ENCODE peak calls at places on chromosome 4, in eight cellular contexts. N is psoas muscle; U is MM.1S; A is stimulated activated CD4-positive, alpha-beta T cell treated with anti-CD3 and anti-CD28 coated beads, Interleukin-15, amount 100 ng/mL, for 1 hour; Z is amniotic epithelial cell; J is NCI-H2029 treated with DMSO at 0.1 percent for 48 hours; E is WTC11; X is GM03348. B is an unnamed sample.

GRCh38 chr4:53536328-53536727 is 55.0 kb downstream of the LNX1 start:
- DNase-seq in J (no peak), Z (no peak), X (no peak), N (no peak), E (no peak), A (no peak), U (no peak), B (no peak)

GRCh38 chr4:77193511-77194236 is 36.7 kb downstream of the CCNG2 start:
- DNase-seq in J (no peak), E (peak), X (no peak), A (peak), Z (no peak), U (peak), N (peak), B (peak)

GRCh38 chr4:126850286-126850685 is 782.5 kb upstream of the INTU start:
- DNase-seq in U (no peak), J (no peak), A (no peak), Z (peak), N (no peak), E (no peak), X (peak), B (no peak)

GRCh38 chr4:10063544-10064300 is 42.4 kb upstream of the SLC2A9 start:
- DNase-seq in U (no peak), J (no peak), N (peak), A (no peak), X (peak), E (peak), Z (peak), B (no peak)

GRCh38 chr4:143367863-143368262 is 31.2 kb downstream of the GAB1 start:
- DNase-seq in J (no peak), E (no peak), A (no peak), N (no peak), X (no peak), Z (no peak), U (no peak), B (no peak)

GRCh38 chr4:145041378-145041777 is 56.6 kb downstream of the ANAPC10 start:
- DNase-seq in U (peak), J (no peak), Z (no peak), E (no peak), N (no peak), X (no peak), A (no peak), B (peak)

GRCh38 chr4:113394108-113394729 is 344.8 kb downstream of the ANK2 start:
- DNase-seq in N (no peak), Z (no peak), X (no peak), U (no peak), J (no peak), A (no peak), E (no peak), B (peak)

GRCh38 chr4:188008377-188008776 is 12.8 kb downstream of the ZFP42 start:
- DNase-seq in A (no peak), U (no peak), E (no peak), N (no peak), X (peak), Z (peak), J (peak), B (no peak)

GRCh38 chr4:20487446-20487845 is 212.8 kb upstream of the PACRGL start:
- DNase-seq in A (no peak), J (no peak), X (no peak), E (no peak), U (no peak), N (no peak), Z (no peak), B (no peak)